ENCODE peak calls at places on chromosome 12, in five cellular contexts. W is fibroblast of lung; E is CD8-positive, alpha-beta memory T cell; Q is retinal pigment epithelial cell; R is GM23338. O is an unnamed sample.

GRCh38 chr12:29783773-29784666 is at the start of gene TMTC1:
- DNase-seq in E (no peak), W (peak), R (peak), Q (no peak), O (peak)

GRCh38 chr12:23141335-23141734 is 516.4 kb downstream of the ETNK1 start:
- DNase-seq in R (no peak), E (no peak), Q (no peak), W (no peak), O (no peak)

GRCh38 chr12:124940143-124940392 is 25.6 kb upstream of the UBC start:
- DNase-seq in Q (no peak), W (no peak), R (no peak), E (no peak), O (no peak)

GRCh38 chr12:92369643-92370042 is 224.0 kb upstream of the BTG1 start:
- DNase-seq in Q (no peak), R (no peak), W (peak), E (no peak), O (no peak)

GRCh38 chr12:80374615-80375014 is 69.4 kb upstream of the PTPRQ start:
- DNase-seq in E (no peak), Q (no peak), W (no peak), R (no peak), O (no peak)

GRCh38 chr12:62934799-62935674 is at the start of gene PPM1H:
- DNase-seq in Q (no peak), W (no peak), R (peak), E (no peak), O (peak)

GRCh38 chr12:42593781-42594322 is 4.3 kb upstream of the PRICKLE1 start:
- DNase-seq in Q (no peak), W (no peak), R (no peak), E (no peak), O (no peak)

GRCh38 chr12:108234155-108234554 is 105.0 kb downstream of the CMKLR1 start:
- DNase-seq in R (no peak), Q (no peak), E (no peak), W (peak), O (peak)

GRCh38 chr12:120737557-120738251 is 12.1 kb downstream of the ACADS start:
- DNase-seq in Q (no peak), R (peak), W (no peak), E (no peak), O (no peak)

GRCh38 chr12:76952995-76953394 is 74.2 kb upstream of the CSRP2 start:
- DNase-seq in E (no peak), W (no peak), Q (no peak), R (peak), O (no peak)

GRCh38 chr12:50403001-50403440 is 2.3 kb downstream of the LARP4 start:
- DNase-seq in R (no peak), W (no peak), E (no peak), Q (no peak), O (no peak)

GRCh38 chr12:129830796-129831195 is 73.0 kb downstream of the TMEM132D start:
- DNase-seq in R (peak), Q (no peak), W (no peak), E (no peak), O (no peak)

GRCh38 chr12:113470871-113471618 is 626 bp downstream of the LHX5 start:
- DNase-seq in W (no peak), E (no peak), R (peak), Q (no peak), O (no peak)

GRCh38 chr12:39277416-39277815 is 165.5 kb downstream of the KIF21A start:
- DNase-seq in E (no peak), Q (no peak), W (no peak), R (no peak), O (no peak)

DNA sequence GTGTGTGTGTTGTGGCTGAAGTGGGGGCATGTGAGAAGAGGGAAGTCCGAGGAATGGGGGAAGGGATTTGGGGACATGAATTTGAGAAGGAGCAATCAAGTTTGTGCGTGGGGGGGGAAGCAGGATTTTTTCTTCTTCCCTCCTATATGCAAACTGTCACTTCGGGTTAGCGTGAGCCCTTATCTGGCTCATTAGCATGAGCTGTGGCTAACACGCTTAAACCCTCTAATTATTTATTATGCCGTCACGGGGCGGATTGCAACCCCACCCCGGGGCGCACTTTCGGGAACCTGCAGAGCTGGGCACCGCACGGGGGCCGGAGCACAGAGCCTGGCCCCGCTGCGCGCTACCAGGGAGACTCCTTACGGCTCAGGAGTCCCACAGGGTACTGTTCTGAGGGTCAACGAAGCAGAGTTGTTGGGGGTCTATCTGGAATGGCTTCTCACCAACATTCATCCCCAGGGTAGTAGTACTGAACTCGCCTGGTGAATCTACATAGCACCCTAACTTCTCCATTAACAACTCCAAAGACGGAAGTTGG is 6.5 kb upstream of the ASCL1 start:
- DNase-seq in R (no peak), E (no peak), W (no peak), Q (no peak), O (no peak)
- H3K4me3 ChIP-seq in R (peak), E (no peak), W (no peak), Q (no peak), O (no peak)

DNA sequence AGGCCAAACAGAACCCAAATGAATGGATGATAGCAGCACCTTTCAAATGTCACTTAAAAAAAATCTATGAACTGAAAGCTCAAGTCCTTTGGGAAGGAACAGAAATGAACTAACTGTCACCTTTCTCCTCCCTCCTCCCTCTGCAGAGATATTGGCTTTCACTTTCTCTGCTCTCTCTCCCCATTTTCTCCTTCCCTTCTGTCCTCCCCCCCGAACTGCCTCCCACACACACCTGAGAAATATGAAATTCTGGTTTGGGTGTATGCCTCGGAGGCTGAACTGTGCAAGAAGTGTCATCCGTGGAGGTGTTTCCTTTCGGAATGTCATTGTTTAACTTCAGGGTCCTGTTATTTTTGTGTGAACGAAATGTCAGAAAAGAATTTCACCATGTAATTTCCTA is 87.8 kb downstream of the NEDD1 start:
- DNase-seq in R (no peak), Q (no peak), E (no peak), W (no peak), O (no peak)
- H3K4me3 ChIP-seq in R (no peak), Q (no peak), E (no peak), W (no peak), O (no peak)

GRCh38 chr12:94689002-94689645 is 38.8 kb upstream of the TMCC3 start:
- DNase-seq in Q (no peak), R (no peak), E (no peak), W (peak), O (peak)
- H3K4me3 ChIP-seq in Q (no peak), R (no peak), E (no peak), W (no peak), O (peak)

DNA sequence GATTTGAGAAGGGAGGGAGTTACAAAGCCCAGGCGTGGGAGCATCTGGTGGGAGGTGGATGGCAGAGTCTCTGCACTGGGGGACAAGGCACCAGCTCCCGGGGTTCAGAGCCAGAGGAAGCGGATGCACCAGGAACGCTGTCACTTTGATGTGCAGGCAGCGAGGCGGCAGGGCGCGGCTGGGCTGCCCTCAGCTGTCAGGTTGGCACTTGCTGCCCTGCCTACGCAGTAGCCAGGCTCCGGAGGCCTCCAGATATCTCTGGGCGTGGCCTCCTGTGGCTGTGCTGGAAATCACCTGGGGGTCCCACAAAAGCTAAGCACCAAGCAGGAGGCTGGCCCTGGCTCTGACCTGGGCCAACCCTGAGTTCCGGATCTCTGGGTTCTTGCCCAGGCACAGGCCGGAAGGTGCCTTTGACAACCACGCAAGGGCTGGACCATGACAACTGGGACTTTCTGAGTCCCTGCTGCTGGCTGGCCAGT is 62.1 kb upstream of the MAP1LC3B2 start:
- DNase-seq in E (no peak), W (no peak), Q (no peak), R (no peak), O (no peak)
- H3K4me3 ChIP-seq in E (no peak), W (no peak), Q (no peak), R (no peak), O (no peak)

GRCh38 chr12:75571204-75571603 is 59.8 kb upstream of the KRR1 start:
- DNase-seq in E (no peak), W (no peak), R (no peak), Q (no peak), O (no peak)

GRCh38 chr12:75568387-75568786 is 57.0 kb upstream of the KRR1 start:
- DNase-seq in Q (no peak), E (no peak), R (no peak), W (peak), O (no peak)

GRCh38 chr12:75568801-75569200 is 57.4 kb upstream of the KRR1 start:
- DNase-seq in E (no peak), Q (no peak), W (peak), R (no peak), O (no peak)

GRCh38 chr12:75565795-75566194 is 54.4 kb upstream of the KRR1 start:
- DNase-seq in Q (no peak), R (no peak), W (no peak), E (no peak), O (no peak)

GRCh38 chr12:75571651-75572050 is 60.2 kb upstream of the KRR1 start:
- DNase-seq in E (no peak), R (peak), Q (peak), W (peak), O (no peak)
- H3K4me3 ChIP-seq in E (no peak), R (no peak), Q (no peak), W (no peak), O (no peak)

O was measured in fibroblast of pulmonary artery.